ENCODE peak calls at places on chromosomes 11 and 22, in four cellular contexts. One of them, this sample, is unnamed.

GRCh38 chr22:30182365-30182764 is 64.2 kb downstream of the LIF start:
- DNase-seq in progenitor cell of endocrine pancreas: no peak
- DNase-seq in activated T-cell treated with anti-CD3 and anti-CD28 coated beads for 48 hours: no peak
- DNase-seq in activated effector memory CD4-positive, alpha-beta T cell treated with Interleukin-2 at 50 U/mL for 16 hours: no peak
- DNase-seq in this sample: no peak

GRCh38 chr11:96235725-96236124 is 107.3 kb downstream of the MAML2 start:
- DNase-seq in progenitor cell of endocrine pancreas: no peak
- DNase-seq in activated effector memory CD4-positive, alpha-beta T cell treated with Interleukin-2 at 50 U/mL for 16 hours: no peak
- DNase-seq in activated T-cell treated with anti-CD3 and anti-CD28 coated beads for 48 hours: peak
- DNase-seq in this sample: peak

GRCh38 chr22:45262931-45263789 is 21.6 kb upstream of the UPK3A start:
- DNase-seq in progenitor cell of endocrine pancreas: no peak
- DNase-seq in activated effector memory CD4-positive, alpha-beta T cell treated with Interleukin-2 at 50 U/mL for 16 hours: no peak
- DNase-seq in activated T-cell treated with anti-CD3 and anti-CD28 coated beads for 48 hours: no peak
- DNase-seq in this sample: no peak

GRCh38 chr11:67463680-67464410 is 5.2 kb downstream of the TMEM134 start:
- DNase-seq in progenitor cell of endocrine pancreas: no peak
- DNase-seq in activated effector memory CD4-positive, alpha-beta T cell treated with Interleukin-2 at 50 U/mL for 16 hours: no peak
- DNase-seq in activated T-cell treated with anti-CD3 and anti-CD28 coated beads for 48 hours: no peak
- DNase-seq in this sample: no peak

GRCh38 chr22:29712119-29712518 is 7.7 kb upstream of the CABP7 start:
- DNase-seq in progenitor cell of endocrine pancreas: no peak
- DNase-seq in activated effector memory CD4-positive, alpha-beta T cell treated with Interleukin-2 at 50 U/mL for 16 hours: no peak
- DNase-seq in activated T-cell treated with anti-CD3 and anti-CD28 coated beads for 48 hours: no peak
- DNase-seq in this sample: no peak

GRCh38 chr11:63915961-63916836 is 765 bp downstream of the RCOR2 start:
- DNase-seq in activated T-cell treated with anti-CD3 and anti-CD28 coated beads for 48 hours: peak
- DNase-seq in progenitor cell of endocrine pancreas: peak
- DNase-seq in activated effector memory CD4-positive, alpha-beta T cell treated with Interleukin-2 at 50 U/mL for 16 hours: no peak
- DNase-seq in this sample: no peak

GRCh38 chr11:1749787-1750351 is 526 bp downstream of the IFITM10 start:
- DNase-seq in activated T-cell treated with anti-CD3 and anti-CD28 coated beads for 48 hours: no peak
- DNase-seq in activated effector memory CD4-positive, alpha-beta T cell treated with Interleukin-2 at 50 U/mL for 16 hours: no peak
- DNase-seq in progenitor cell of endocrine pancreas: no peak
- DNase-seq in this sample: no peak

GRCh38 chr11:20112291-20113146 is 47.8 kb downstream of the DBX1 start:
- DNase-seq in activated T-cell treated with anti-CD3 and anti-CD28 coated beads for 48 hours: no peak
- DNase-seq in activated effector memory CD4-positive, alpha-beta T cell treated with Interleukin-2 at 50 U/mL for 16 hours: no peak
- DNase-seq in progenitor cell of endocrine pancreas: no peak
- DNase-seq in this sample: no peak

GRCh38 chr11:76657139-76657823 is 13.3 kb downstream of the LRRC32 start:
- DNase-seq in activated T-cell treated with anti-CD3 and anti-CD28 coated beads for 48 hours: no peak
- DNase-seq in activated effector memory CD4-positive, alpha-beta T cell treated with Interleukin-2 at 50 U/mL for 16 hours: no peak
- DNase-seq in progenitor cell of endocrine pancreas: no peak
- DNase-seq in this sample: no peak

GRCh38 chr11:58742981-58743880 is 11.5 kb upstream of the GLYAT start:
- DNase-seq in progenitor cell of endocrine pancreas: no peak
- DNase-seq in activated effector memory CD4-positive, alpha-beta T cell treated with Interleukin-2 at 50 U/mL for 16 hours: no peak
- DNase-seq in activated T-cell treated with anti-CD3 and anti-CD28 coated beads for 48 hours: no peak
- DNase-seq in this sample: no peak

GRCh38 chr22:19038728-19039447 is 83.3 kb downstream of the DGCR2 start:
- DNase-seq in activated T-cell treated with anti-CD3 and anti-CD28 coated beads for 48 hours: no peak
- DNase-seq in progenitor cell of endocrine pancreas: no peak
- DNase-seq in activated effector memory CD4-positive, alpha-beta T cell treated with Interleukin-2 at 50 U/mL for 16 hours: no peak
- DNase-seq in this sample: no peak

GRCh38 chr11:16738198-16738948 is at the start of gene C11orf58:
- DNase-seq in activated effector memory CD4-positive, alpha-beta T cell treated with Interleukin-2 at 50 U/mL for 16 hours: peak
- DNase-seq in activated T-cell treated with anti-CD3 and anti-CD28 coated beads for 48 hours: peak
- DNase-seq in progenitor cell of endocrine pancreas: peak
- DNase-seq in this sample: peak

GRCh38 chr22:49380828-49381114 is 446.9 kb downstream of the BRD1 start:
- DNase-seq in activated T-cell treated with anti-CD3 and anti-CD28 coated beads for 48 hours: no peak
- DNase-seq in activated effector memory CD4-positive, alpha-beta T cell treated with Interleukin-2 at 50 U/mL for 16 hours: no peak
- DNase-seq in progenitor cell of endocrine pancreas: no peak
- DNase-seq in this sample: no peak

GRCh38 chr11:115128226-115128625 is 376.0 kb downstream of the CADM1 start:
- DNase-seq in activated effector memory CD4-positive, alpha-beta T cell treated with Interleukin-2 at 50 U/mL for 16 hours: no peak
- DNase-seq in activated T-cell treated with anti-CD3 and anti-CD28 coated beads for 48 hours: no peak
- DNase-seq in progenitor cell of endocrine pancreas: no peak
- DNase-seq in this sample: no peak